ENCODE peak calls at places on chromosomes 5 and 9, in five cellular contexts. One of them, this sample, is unnamed.

GRCh38 chr9:112554516-112554915 is 67.9 kb downstream of the KIAA1958 start:
- DNase-seq in A673: no peak
- DNase-seq in small intestine: no peak
- DNase-seq in right cardiac atrium: no peak
- DNase-seq in esophagus muscularis mucosa: no peak
- DNase-seq in this sample: no peak

GRCh38 chr5:71891856-71892255 is 172.8 kb downstream of the CARTPT start:
- DNase-seq in esophagus muscularis mucosa: peak; percentile 87
- DNase-seq in A673: no peak
- DNase-seq in right cardiac atrium: peak; percentile 63
- DNase-seq in small intestine: no peak
- DNase-seq in this sample: no peak

GRCh38 chr5:139755892-139756671 is 39.5 kb upstream of the PSD2 start:
- DNase-seq in esophagus muscularis mucosa: no peak
- DNase-seq in right cardiac atrium: no peak
- DNase-seq in A673: no peak
- DNase-seq in small intestine: no peak
- DNase-seq in this sample: no peak

GRCh38 chr9:131397100-131397790 is 3.4 kb downstream of the PRRC2B start:
- DNase-seq in right cardiac atrium: no peak
- DNase-seq in esophagus muscularis mucosa: no peak
- DNase-seq in small intestine: no peak
- DNase-seq in A673: no peak
- DNase-seq in this sample: no peak

GRCh38 chr9:79325501-79325900 is 246.3 kb upstream of the TLE4 start:
- DNase-seq in A673: no peak
- DNase-seq in small intestine: no peak
- DNase-seq in right cardiac atrium: no peak
- DNase-seq in esophagus muscularis mucosa: no peak
- DNase-seq in this sample: no peak

GRCh38 chr5:11619339-11620028 is 284.8 kb downstream of the CTNND2 start:
- DNase-seq in right cardiac atrium: no peak
- DNase-seq in small intestine: no peak
- DNase-seq in esophagus muscularis mucosa: no peak
- DNase-seq in A673: peak; percentile 1
- DNase-seq in this sample: no peak

GRCh38 chr5:106739127-106739526 is 931.6 kb downstream of the EFNA5 start:
- DNase-seq in right cardiac atrium: no peak
- DNase-seq in A673: no peak
- DNase-seq in small intestine: no peak
- DNase-seq in esophagus muscularis mucosa: no peak
- DNase-seq in this sample: no peak

GRCh38 chr5:54900906-54901725 is 84.3 kb downstream of the ESM1 start:
- DNase-seq in A673: no peak
- DNase-seq in esophagus muscularis mucosa: peak; percentile 68
- DNase-seq in right cardiac atrium: no peak
- DNase-seq in small intestine: no peak
- DNase-seq in this sample: peak; percentile 97

DNA sequence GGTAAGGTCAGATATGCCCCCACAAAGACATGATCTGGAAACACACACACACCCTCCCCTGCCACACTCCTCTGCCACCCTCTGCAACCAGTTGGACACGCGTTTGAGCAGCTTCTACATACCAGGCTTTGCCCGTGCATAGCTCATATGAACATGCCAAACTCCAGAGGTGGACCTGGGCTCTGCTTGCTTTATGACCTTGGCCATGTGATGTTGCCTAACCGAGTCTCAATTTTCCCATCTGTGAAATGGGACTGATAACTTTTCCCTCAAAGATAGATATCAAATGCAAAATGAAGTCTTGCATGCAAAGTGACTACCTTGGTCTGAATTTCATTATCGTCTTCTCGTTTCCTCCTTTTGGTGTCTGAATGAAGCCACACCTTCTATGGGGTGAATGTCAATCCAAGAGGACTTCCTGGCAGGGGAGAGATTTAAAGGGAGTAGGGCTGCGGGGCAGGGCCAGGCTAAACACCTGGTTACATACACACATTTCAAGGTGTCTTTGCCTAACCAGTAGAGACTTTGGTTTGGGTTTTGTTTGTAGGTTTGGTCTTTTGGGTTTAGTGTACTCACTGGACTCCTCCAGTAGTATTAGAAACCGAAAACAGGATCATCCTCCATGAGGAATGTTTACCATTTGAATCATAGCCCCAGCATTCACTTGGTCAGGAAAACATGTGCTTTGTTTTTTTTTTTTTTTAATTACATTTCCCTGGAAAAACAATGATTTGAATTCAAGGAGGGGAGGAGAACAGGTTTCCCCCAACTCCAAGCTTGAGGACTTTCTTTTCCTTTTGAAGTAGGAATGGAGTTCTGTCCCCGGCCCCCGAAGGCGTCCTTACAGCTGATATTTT is 63.2 kb downstream of the COL27A1 start:
- DNase-seq in right cardiac atrium: no peak
- DNase-seq in small intestine: no peak
- DNase-seq in esophagus muscularis mucosa: no peak
- DNase-seq in A673: no peak
- DNase-seq in this sample: no peak
- H3K4me1 ChIP-seq in right cardiac atrium: peaks cover 16% of the 10 kb centered on the region
- H3K4me1 ChIP-seq in small intestine: no peaks in the 10 kb centered on the region
- H3K4me1 ChIP-seq in esophagus muscularis mucosa: peaks cover 30% of the 10 kb centered on the region
- H3K4me1 ChIP-seq in A673: peaks cover 5% of the 10 kb centered on the region
- H3K4me1 ChIP-seq in this sample: peaks cover 47% of the 10 kb centered on the region

GRCh38 chr9:117416856-117417255 is 2.0 kb upstream of the ASTN2 start:
- DNase-seq in right cardiac atrium: no peak
- DNase-seq in small intestine: no peak
- DNase-seq in A673: no peak
- DNase-seq in esophagus muscularis mucosa: no peak
- DNase-seq in this sample: no peak
- H3K27me3 ChIP-seq in right cardiac atrium: no peaks in the 10 kb centered on the region
- H3K27me3 ChIP-seq in small intestine: peaks cover 30% of the 10 kb centered on the region
- H3K27me3 ChIP-seq in A673: peaks cover 80% of the 10 kb centered on the region
- H3K27me3 ChIP-seq in esophagus muscularis mucosa: peaks cover 22% of the 10 kb centered on the region
- H3K27me3 ChIP-seq in this sample: no peaks in the 10 kb centered on the region

GRCh38 chr5:168596927-168597326 is 17.8 kb upstream of the PANK3 start:
- DNase-seq in esophagus muscularis mucosa: no peak
- DNase-seq in right cardiac atrium: no peak
- DNase-seq in A673: no peak
- DNase-seq in small intestine: peak; percentile 51
- DNase-seq in this sample: no peak
- H3K4me1 ChIP-seq in esophagus muscularis mucosa: no peaks in the 10 kb centered on the region
- H3K4me1 ChIP-seq in right cardiac atrium: no peaks in the 10 kb centered on the region
- H3K4me1 ChIP-seq in A673: no peaks in the 10 kb centered on the region
- H3K4me1 ChIP-seq in small intestine: no peaks in the 10 kb centered on the region
- H3K4me1 ChIP-seq in this sample: no peaks in the 10 kb centered on the region

DNA sequence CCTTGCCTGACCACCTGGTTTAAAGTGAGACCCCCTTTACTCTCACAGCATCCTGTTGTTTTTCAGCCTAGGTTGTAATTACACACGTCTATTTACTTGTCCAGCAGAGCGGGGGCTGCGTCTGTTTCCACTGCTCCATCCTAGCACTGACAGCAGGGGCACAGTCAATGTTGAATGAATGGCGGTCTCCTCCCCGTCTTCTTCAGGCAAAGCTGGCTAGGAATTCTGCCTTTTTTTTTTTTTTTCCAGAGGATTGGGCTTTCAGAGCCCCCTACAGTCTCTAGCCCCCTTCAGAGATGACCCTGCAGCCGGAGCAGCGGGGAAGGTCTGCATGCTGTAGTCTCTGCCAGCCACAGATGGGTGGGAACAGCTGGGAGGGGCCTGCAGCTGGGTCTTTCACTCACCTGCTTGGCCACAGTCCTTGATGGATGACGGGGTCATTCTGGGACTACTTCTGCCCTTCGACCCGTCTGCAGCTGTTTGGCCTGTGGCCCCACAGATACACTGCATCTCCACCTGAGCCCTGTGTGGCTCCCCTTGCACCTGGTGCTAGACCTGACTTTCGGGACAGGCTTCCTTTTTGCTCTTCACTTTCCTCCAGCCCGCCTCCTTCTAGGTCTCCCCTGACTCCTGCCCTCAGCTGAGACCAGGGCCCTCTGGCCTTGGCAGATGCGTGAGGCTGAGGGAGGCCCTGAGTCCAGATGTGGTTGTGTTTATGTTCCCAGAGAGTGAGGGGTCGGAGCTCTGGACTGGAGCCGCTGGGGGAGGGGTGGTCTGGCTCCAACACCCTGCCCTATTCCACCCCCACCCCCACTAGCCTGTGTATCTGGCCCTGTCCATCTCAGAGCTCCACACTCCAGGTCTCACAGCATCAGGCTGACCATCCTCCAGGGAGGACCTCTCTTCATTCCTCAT is 8.0 kb downstream of the PITX1 start:
- DNase-seq in small intestine: peak; percentile 22
- DNase-seq in right cardiac atrium: no peak
- DNase-seq in A673: no peak
- DNase-seq in esophagus muscularis mucosa: no peak
- DNase-seq in this sample: no peak
- H3K27me3 ChIP-seq in small intestine: peaks cover 4% of the 10 kb centered on the region
- H3K27me3 ChIP-seq in right cardiac atrium: no peaks in the 10 kb centered on the region
- H3K27me3 ChIP-seq in A673: peaks cover 24% of the 10 kb centered on the region
- H3K27me3 ChIP-seq in esophagus muscularis mucosa: peaks cover 31% of the 10 kb centered on the region
- H3K27me3 ChIP-seq in this sample: peaks cover 8% of the 10 kb centered on the region

GRCh38 chr5:174086751-174087150 is 41.2 kb downstream of the NSG2 start:
- DNase-seq in right cardiac atrium: no peak
- DNase-seq in small intestine: no peak
- DNase-seq in A673: no peak
- DNase-seq in esophagus muscularis mucosa: no peak
- DNase-seq in this sample: no peak

GRCh38 chr5:174083041-174083827 is 37.7 kb downstream of the NSG2 start:
- DNase-seq in A673: no peak
- DNase-seq in small intestine: no peak
- DNase-seq in esophagus muscularis mucosa: no peak
- DNase-seq in right cardiac atrium: no peak
- DNase-seq in this sample: no peak

GRCh38 chr5:174084691-174085154 is 39.2 kb downstream of the NSG2 start:
- DNase-seq in A673: no peak
- DNase-seq in esophagus muscularis mucosa: no peak
- DNase-seq in right cardiac atrium: no peak
- DNase-seq in small intestine: no peak
- DNase-seq in this sample: no peak

GRCh38 chr5:174078416-174078815 is 32.9 kb downstream of the NSG2 start:
- DNase-seq in small intestine: no peak
- DNase-seq in A673: no peak
- DNase-seq in esophagus muscularis mucosa: no peak
- DNase-seq in right cardiac atrium: no peak
- DNase-seq in this sample: no peak

GRCh38 chr5:174082286-174082685 is 36.8 kb downstream of the NSG2 start:
- DNase-seq in right cardiac atrium: no peak
- DNase-seq in small intestine: no peak
- DNase-seq in esophagus muscularis mucosa: no peak
- DNase-seq in A673: no peak
- DNase-seq in this sample: no peak
- H3K4me1 ChIP-seq in right cardiac atrium: no peaks in the 10 kb centered on the region
- H3K4me1 ChIP-seq in small intestine: no peaks in the 10 kb centered on the region
- H3K4me1 ChIP-seq in esophagus muscularis mucosa: no peaks in the 10 kb centered on the region
- H3K4me1 ChIP-seq in A673: no peaks in the 10 kb centered on the region
- H3K4me1 ChIP-seq in this sample: no peaks in the 10 kb centered on the region

GRCh38 chr5:83404182-83404712 is 67.3 kb upstream of the VCAN start:
- DNase-seq in esophagus muscularis mucosa: no peak
- DNase-seq in right cardiac atrium: peak; percentile 30
- DNase-seq in A673: no peak
- DNase-seq in small intestine: no peak
- DNase-seq in this sample: no peak

GRCh38 chr5:83407931-83408330 is 63.6 kb upstream of the VCAN start:
- DNase-seq in A673: no peak
- DNase-seq in esophagus muscularis mucosa: no peak
- DNase-seq in small intestine: no peak
- DNase-seq in right cardiac atrium: no peak
- DNase-seq in this sample: no peak

GRCh38 chr5:83401775-83402174 is 69.8 kb upstream of the VCAN start:
- DNase-seq in right cardiac atrium: no peak
- DNase-seq in esophagus muscularis mucosa: no peak
- DNase-seq in A673: no peak
- DNase-seq in small intestine: no peak
- DNase-seq in this sample: no peak

GRCh38 chr5:83408719-83409118 is 62.8 kb upstream of the VCAN start:
- DNase-seq in A673: no peak
- DNase-seq in small intestine: no peak
- DNase-seq in right cardiac atrium: no peak
- DNase-seq in esophagus muscularis mucosa: no peak
- DNase-seq in this sample: no peak

GRCh38 chr5:83405662-83406061 is 65.9 kb upstream of the VCAN start:
- DNase-seq in esophagus muscularis mucosa: no peak
- DNase-seq in small intestine: no peak
- DNase-seq in A673: no peak
- DNase-seq in right cardiac atrium: peak; percentile 21
- DNase-seq in this sample: no peak
- H3K27me3 ChIP-seq in esophagus muscularis mucosa: no peaks in the 10 kb centered on the region
- H3K27me3 ChIP-seq in small intestine: no peaks in the 10 kb centered on the region
- H3K27me3 ChIP-seq in A673: no peaks in the 10 kb centered on the region
- H3K27me3 ChIP-seq in right cardiac atrium: no peaks in the 10 kb centered on the region
- H3K27me3 ChIP-seq in this sample: no peaks in the 10 kb centered on the region

This sample was measured in vagina.